ENCODE peak calls at places on chromosomes 3 and 15, in four cellular contexts. S is SK-N-SH, I is GM23338, X is endothelial cell of umbilical vein. V is an unnamed sample.

GRCh38 chr3:161893972-161894371 is 397.4 kb downstream of the OTOL1 start:
- DNase-seq in S (no peak), X (no peak), I (no peak), V (no peak)

GRCh38 chr3:42581400-42581708 is 413 bp downstream of the SEC22C start:
- DNase-seq in X (no peak), S (no peak), I (no peak), V (no peak)

GRCh38 chr3:12308517-12308916 is 19.6 kb downstream of the PPARG start:
- DNase-seq in X (peak; percentile 49), I (no peak), S (no peak), V (no peak)

GRCh38 chr3:1037631-1038030 is 55.2 kb upstream of the CNTN6 start:
- DNase-seq in X (no peak), I (no peak), S (no peak), V (no peak)

GRCh38 chr3:64945171-64945684 is 257.4 kb upstream of the ADAMTS9 start:
- DNase-seq in X (peak; percentile 93), S (no peak), I (peak; percentile 72), V (no peak)

GRCh38 chr3:66863205-66864135 is 134.6 kb upstream of the KBTBD8 start:
- DNase-seq in X (no peak), S (no peak), I (no peak), V (peak; percentile 63)

GRCh38 chr3:192899540-192899982 is 18.1 kb downstream of the MB21D2 start:
- DNase-seq in X (no peak), I (no peak), S (no peak), V (no peak)

GRCh38 chr3:128923607-128924385 is 44.4 kb downstream of the ACAD9 start:
- DNase-seq in I (no peak), S (no peak), X (no peak), V (no peak)

GRCh38 chr3:45516829-45517228 is 77.7 kb upstream of the LIMD1 start:
- DNase-seq in X (peak; percentile 33), S (no peak), I (no peak), V (no peak)

GRCh38 chr3:160150066-160150465 is 75.2 kb upstream of the C3orf80 start:
- DNase-seq in I (no peak), S (no peak), X (no peak), V (no peak)

GRCh38 chr15:88716543-88717341 is 77.9 kb downstream of the ISG20 start:
- DNase-seq in S (no peak), X (no peak), I (no peak), V (no peak)

GRCh38 chr15:36908991-36909390 is 191.4 kb downstream of the MEIS2 start:
- DNase-seq in X (no peak), I (no peak), S (no peak), V (no peak)

GRCh38 chr3:13950042-13950441 is 70.2 kb upstream of the WNT7A start:
- DNase-seq in S (peak; percentile 46), X (no peak), I (no peak), V (no peak)

GRCh38 chr3:191882289-191882688 is 421.3 kb downstream of the PYDC2 start:
- DNase-seq in I (peak; percentile 64), X (no peak), S (no peak), V (no peak)

GRCh38 chr3:171901615-171902312 is 58.6 kb downstream of the TMEM212 start:
- DNase-seq in X (no peak), I (no peak), S (no peak), V (no peak)

GRCh38 chr3:167733961-167734497 is 663 bp downstream of the PDCD10 start:
- DNase-seq in S (no peak), X (no peak), I (no peak), V (peak; percentile 43)
- H4K20me1 ChIP-seq in S (peaks cover 44% of the 10 kb centered on the region), X (peaks cover 5% of the 10 kb centered on the region), I (peaks cover 21% of the 10 kb centered on the region), V (peaks cover 31% of the 10 kb centered on the region)

GRCh38 chr3:52537726-52538421 is 1.5 kb downstream of the UQCC5 start:
- DNase-seq in X (no peak), S (no peak), I (no peak), V (no peak)

GRCh38 chr3:52536112-52536368 is 365 bp upstream of the UQCC5 start:
- DNase-seq in I (no peak), X (no peak), S (no peak), V (no peak)

GRCh38 chr3:52535411-52536111 is 844 bp upstream of the UQCC5 start:
- DNase-seq in S (no peak), I (no peak), X (no peak), V (no peak)

GRCh38 chr3:52537165-52537635 is 795 bp downstream of the UQCC5 start:
- DNase-seq in I (no peak), S (no peak), X (no peak), V (no peak)

GRCh38 chr3:52536369-52537164 is at the start of gene UQCC5:
- DNase-seq in X (peak; percentile 100), S (peak; percentile 94), I (peak; percentile 99), V (peak; percentile 99)
- TF ChIP-seq CTCF in X (peak; percentile 4), S (no peak), I (no peak), V (no peak)

GRCh38 chr3:156218353-156218744 is 98.0 kb downstream of the KCNAB1 start:
- DNase-seq in X (peak; percentile 31), I (no peak), S (no peak), V (no peak)

GRCh38 chr3:156215751-156216150 is 95.4 kb downstream of the KCNAB1 start:
- DNase-seq in X (no peak), S (no peak), I (no peak), V (no peak)

GRCh38 chr3:156216216-156216615 is 95.8 kb downstream of the KCNAB1 start:
- DNase-seq in X (no peak), S (no peak), I (no peak), V (no peak)

GRCh38 chr3:156217674-156218352 is 97.4 kb downstream of the KCNAB1 start:
- DNase-seq in I (no peak), X (no peak), S (no peak), V (no peak)

DNA sequence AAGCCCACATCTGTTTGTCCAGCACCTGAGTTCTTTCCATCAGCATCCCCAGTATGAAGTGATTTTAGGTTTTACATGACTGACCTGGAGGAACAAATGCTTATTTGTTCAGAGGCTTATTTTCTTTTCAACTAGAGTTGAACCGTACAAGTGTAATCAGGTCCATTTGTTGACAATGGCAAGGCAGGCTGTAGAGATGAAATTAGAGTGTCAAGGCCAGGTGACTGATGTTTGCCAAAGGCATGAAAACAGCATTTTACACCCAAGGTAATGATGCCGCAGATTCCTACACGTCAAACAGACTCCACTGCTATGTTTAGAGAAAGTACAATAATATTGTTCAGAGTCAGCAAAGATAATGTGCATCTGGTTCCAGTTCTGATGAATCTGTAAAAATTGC is 96.5 kb downstream of the KCNAB1 start:
- DNase-seq in X (no peak), S (no peak), I (no peak), V (no peak)
- H4K20me1 ChIP-seq in X (no peaks in the 10 kb centered on the region), S (no peaks in the 10 kb centered on the region), I (no peaks in the 10 kb centered on the region), V (no peaks in the 10 kb centered on the region)

DNA sequence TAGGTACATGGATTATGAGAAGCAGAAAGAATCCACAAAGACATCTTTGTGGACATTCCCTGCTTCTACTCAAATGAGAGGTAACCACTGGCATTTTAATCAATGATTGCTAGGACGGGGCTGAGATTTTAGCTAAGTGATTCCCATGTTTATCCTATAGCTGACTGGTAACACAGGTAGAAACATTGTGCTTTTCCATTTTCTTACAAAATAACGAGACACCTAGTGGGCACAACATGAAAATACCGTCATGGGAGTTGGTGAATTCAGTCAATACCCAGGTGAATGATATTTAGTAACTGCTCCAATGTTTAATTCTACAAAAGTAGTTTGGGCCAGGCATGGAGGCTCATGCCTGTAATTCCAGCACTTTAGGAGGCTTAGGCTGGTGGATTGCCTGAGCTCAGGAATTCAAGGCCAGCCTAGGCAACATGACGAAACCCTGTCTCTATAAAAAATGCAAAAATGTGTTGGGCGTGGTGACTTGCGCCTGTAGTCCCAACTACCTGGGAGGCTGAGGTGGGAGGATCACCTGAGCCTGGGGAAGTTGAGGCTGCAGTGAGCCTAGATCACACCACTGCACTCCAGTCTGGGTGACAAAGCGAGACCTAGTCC is 37.2 kb upstream of the DENND4A start:
- DNase-seq in X (peak; percentile 63), S (peak; percentile 44), I (peak; percentile 62), V (peak; percentile 50)
- TF ChIP-seq CTCF in X (peak; percentile 28), S (peak; percentile 60), I (peak; percentile 53), V (peak; percentile 61)

GRCh38 chr3:31533169-31533870 is 595 bp downstream of the STT3B start:
- DNase-seq in X (peak; percentile 34), S (peak; percentile 71), I (peak; percentile 63), V (peak; percentile 52)

GRCh38 chr3:31534036-31534435 is 1.3 kb downstream of the STT3B start:
- DNase-seq in I (no peak), X (no peak), S (peak; percentile 30), V (peak; percentile 51)

GRCh38 chr3:31539275-31539674 is 6.5 kb downstream of the STT3B start:
- DNase-seq in S (no peak), X (no peak), I (no peak), V (no peak)

GRCh38 chr3:31532587-31533168 is at the start of gene STT3B:
- DNase-seq in X (no peak), S (peak; percentile 79), I (peak; percentile 81), V (peak; percentile 81)

GRCh38 chr3:31536417-31536991 is 3.8 kb downstream of the STT3B start:
- DNase-seq in X (no peak), I (no peak), S (no peak), V (no peak)
- H4K20me1 ChIP-seq in X (peaks cover 10% of the 10 kb centered on the region), I (peaks cover 43% of the 10 kb centered on the region), S (peaks cover 62% of the 10 kb centered on the region), V (peaks cover 67% of the 10 kb centered on the region)

DNA sequence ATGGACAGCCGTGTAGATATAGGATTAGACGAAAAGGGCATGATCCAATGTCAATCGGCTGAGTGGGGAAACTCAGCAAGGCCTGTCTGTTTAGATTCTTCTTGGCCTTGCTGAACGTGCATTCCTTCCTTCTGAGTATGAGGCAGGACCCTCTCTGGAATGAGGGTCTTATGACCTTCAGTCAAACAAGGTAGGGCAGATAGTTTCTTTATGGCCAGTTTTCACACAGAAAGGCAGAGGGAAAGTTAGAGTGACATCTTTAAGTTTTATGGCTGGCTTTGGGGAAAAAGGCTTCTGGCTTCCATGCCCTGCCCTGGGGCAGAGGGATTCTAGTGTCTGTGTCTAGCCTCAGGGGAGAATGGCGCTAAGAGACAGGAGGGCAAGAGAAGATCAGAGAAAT is 29.7 kb downstream of the ARNT2 start:
- DNase-seq in I (no peak), X (no peak), S (no peak), V (no peak)
- TF ChIP-seq CTCF in I (no peak), X (no peak), S (no peak), V (no peak)

GRCh38 chr15:78002996-78003395 is 74.5 kb downstream of the TBC1D2B start:
- DNase-seq in X (no peak), I (no peak), S (no peak), V (no peak)
- H4K20me1 ChIP-seq in X (no peaks in the 10 kb centered on the region), I (no peaks in the 10 kb centered on the region), S (peaks cover 39% of the 10 kb centered on the region), V (no peaks in the 10 kb centered on the region)

GRCh38 chr3:70712449-70713082 is 400.1 kb upstream of the MDFIC2 start:
- DNase-seq in S (no peak), I (no peak), X (no peak), V (no peak)
- TF ChIP-seq CTCF in S (no peak), I (no peak), X (no peak), V (no peak)

V was measured in MM.1S.